ENCODE peak calls at places on chromosomes 5 and 9, in six cellular contexts. One of them, this sample, is unnamed.

GRCh38 chr5:73486119-73486899 is 11.9 kb upstream of the BTF3 start:
- DNase-seq in Panc1: no peak
- DNase-seq in Calu3: no peak
- DNase-seq in T-helper 2 cell: no peak
- DNase-seq in CD4-positive, CD25-positive, alpha-beta regulatory T cell: no peak
- DNase-seq in stimulated activated CD4-positive, alpha-beta T cell treated with anti-CD3 and anti-CD28 coated beads, Interleukin-12 subunit alpha, Interleukin-12 subunit beta, amount 100 ng/mL, for 4 hours: no peak
- DNase-seq in this sample: no peak

GRCh38 chr5:140239939-140240700 is 62.8 kb downstream of the PFDN1 start:
- DNase-seq in Panc1: no peak
- DNase-seq in Calu3: peak
- DNase-seq in T-helper 2 cell: no peak
- DNase-seq in CD4-positive, CD25-positive, alpha-beta regulatory T cell: peak
- DNase-seq in stimulated activated CD4-positive, alpha-beta T cell treated with anti-CD3 and anti-CD28 coated beads, Interleukin-12 subunit alpha, Interleukin-12 subunit beta, amount 100 ng/mL, for 4 hours: peak
- DNase-seq in this sample: peak

GRCh38 chr5:10655686-10656075 is 91.8 kb downstream of the ANKRD33B start:
- DNase-seq in Panc1: no peak
- DNase-seq in Calu3: no peak
- DNase-seq in T-helper 2 cell: no peak
- DNase-seq in CD4-positive, CD25-positive, alpha-beta regulatory T cell: no peak
- DNase-seq in stimulated activated CD4-positive, alpha-beta T cell treated with anti-CD3 and anti-CD28 coated beads, Interleukin-12 subunit alpha, Interleukin-12 subunit beta, amount 100 ng/mL, for 4 hours: no peak
- DNase-seq in this sample: no peak

GRCh38 chr5:78112931-78113330 is 181.6 kb downstream of the AP3B1 start:
- DNase-seq in Panc1: no peak
- DNase-seq in Calu3: no peak
- DNase-seq in T-helper 2 cell: no peak
- DNase-seq in CD4-positive, CD25-positive, alpha-beta regulatory T cell: no peak
- DNase-seq in stimulated activated CD4-positive, alpha-beta T cell treated with anti-CD3 and anti-CD28 coated beads, Interleukin-12 subunit alpha, Interleukin-12 subunit beta, amount 100 ng/mL, for 4 hours: no peak
- DNase-seq in this sample: no peak

GRCh38 chr5:181039961-181040915 is at the start of gene BTNL9:
- DNase-seq in Panc1: no peak
- DNase-seq in Calu3: no peak
- DNase-seq in T-helper 2 cell: no peak
- DNase-seq in CD4-positive, CD25-positive, alpha-beta regulatory T cell: no peak
- DNase-seq in stimulated activated CD4-positive, alpha-beta T cell treated with anti-CD3 and anti-CD28 coated beads, Interleukin-12 subunit alpha, Interleukin-12 subunit beta, amount 100 ng/mL, for 4 hours: no peak
- DNase-seq in this sample: no peak

GRCh38 chr9:127828262-127829031 is 25.8 kb downstream of the FPGS start:
- DNase-seq in Panc1: no peak
- DNase-seq in Calu3: peak
- DNase-seq in T-helper 2 cell: no peak
- DNase-seq in CD4-positive, CD25-positive, alpha-beta regulatory T cell: no peak
- DNase-seq in stimulated activated CD4-positive, alpha-beta T cell treated with anti-CD3 and anti-CD28 coated beads, Interleukin-12 subunit alpha, Interleukin-12 subunit beta, amount 100 ng/mL, for 4 hours: no peak
- DNase-seq in this sample: no peak

GRCh38 chr9:2691212-2691611 is 26.1 kb upstream of the KCNV2 start:
- DNase-seq in Panc1: no peak
- DNase-seq in Calu3: no peak
- DNase-seq in T-helper 2 cell: no peak
- DNase-seq in CD4-positive, CD25-positive, alpha-beta regulatory T cell: no peak
- DNase-seq in stimulated activated CD4-positive, alpha-beta T cell treated with anti-CD3 and anti-CD28 coated beads, Interleukin-12 subunit alpha, Interleukin-12 subunit beta, amount 100 ng/mL, for 4 hours: no peak
- DNase-seq in this sample: no peak

GRCh38 chr5:40410939-40411635 is 268.6 kb upstream of the PTGER4 start:
- DNase-seq in Panc1: no peak
- DNase-seq in Calu3: no peak
- DNase-seq in T-helper 2 cell: no peak
- DNase-seq in CD4-positive, CD25-positive, alpha-beta regulatory T cell: no peak
- DNase-seq in stimulated activated CD4-positive, alpha-beta T cell treated with anti-CD3 and anti-CD28 coated beads, Interleukin-12 subunit alpha, Interleukin-12 subunit beta, amount 100 ng/mL, for 4 hours: no peak
- DNase-seq in this sample: no peak

GRCh38 chr9:92094655-92095054 is 20.6 kb downstream of the SPTLC1 start:
- DNase-seq in Panc1: no peak
- DNase-seq in Calu3: no peak
- DNase-seq in T-helper 2 cell: no peak
- DNase-seq in CD4-positive, CD25-positive, alpha-beta regulatory T cell: peak
- DNase-seq in stimulated activated CD4-positive, alpha-beta T cell treated with anti-CD3 and anti-CD28 coated beads, Interleukin-12 subunit alpha, Interleukin-12 subunit beta, amount 100 ng/mL, for 4 hours: peak
- DNase-seq in this sample: no peak

GRCh38 chr5:52605317-52605991 is 182.3 kb upstream of the ITGA1 start:
- DNase-seq in Panc1: no peak
- DNase-seq in Calu3: no peak
- DNase-seq in T-helper 2 cell: no peak
- DNase-seq in CD4-positive, CD25-positive, alpha-beta regulatory T cell: no peak
- DNase-seq in stimulated activated CD4-positive, alpha-beta T cell treated with anti-CD3 and anti-CD28 coated beads, Interleukin-12 subunit alpha, Interleukin-12 subunit beta, amount 100 ng/mL, for 4 hours: no peak
- DNase-seq in this sample: no peak

GRCh38 chr5:1009359-1010180 is 968 bp downstream of the NKD2 start:
- DNase-seq in Panc1: no peak
- DNase-seq in Calu3: no peak
- DNase-seq in T-helper 2 cell: no peak
- DNase-seq in CD4-positive, CD25-positive, alpha-beta regulatory T cell: no peak
- DNase-seq in stimulated activated CD4-positive, alpha-beta T cell treated with anti-CD3 and anti-CD28 coated beads, Interleukin-12 subunit alpha, Interleukin-12 subunit beta, amount 100 ng/mL, for 4 hours: no peak
- DNase-seq in this sample: no peak

GRCh38 chr5:43309657-43310056 is 3.6 kb downstream of the HMGCS1 start:
- DNase-seq in Panc1: no peak
- DNase-seq in Calu3: peak
- DNase-seq in T-helper 2 cell: no peak
- DNase-seq in CD4-positive, CD25-positive, alpha-beta regulatory T cell: no peak
- DNase-seq in stimulated activated CD4-positive, alpha-beta T cell treated with anti-CD3 and anti-CD28 coated beads, Interleukin-12 subunit alpha, Interleukin-12 subunit beta, amount 100 ng/mL, for 4 hours: no peak
- DNase-seq in this sample: no peak

GRCh38 chr5:144436007-144436406 is 265.3 kb downstream of the KCTD16 start:
- DNase-seq in Panc1: no peak
- DNase-seq in Calu3: no peak
- DNase-seq in T-helper 2 cell: no peak
- DNase-seq in CD4-positive, CD25-positive, alpha-beta regulatory T cell: no peak
- DNase-seq in stimulated activated CD4-positive, alpha-beta T cell treated with anti-CD3 and anti-CD28 coated beads, Interleukin-12 subunit alpha, Interleukin-12 subunit beta, amount 100 ng/mL, for 4 hours: no peak
- DNase-seq in this sample: no peak

GRCh38 chr5:135891280-135891679 is 4.4 kb downstream of the IL9 start:
- DNase-seq in Panc1: no peak
- DNase-seq in Calu3: no peak
- DNase-seq in T-helper 2 cell: no peak
- DNase-seq in CD4-positive, CD25-positive, alpha-beta regulatory T cell: no peak
- DNase-seq in stimulated activated CD4-positive, alpha-beta T cell treated with anti-CD3 and anti-CD28 coated beads, Interleukin-12 subunit alpha, Interleukin-12 subunit beta, amount 100 ng/mL, for 4 hours: no peak
- DNase-seq in this sample: no peak

GRCh38 chr5:90949469-90950358 is 391.1 kb downstream of the ADGRV1 start:
- DNase-seq in Panc1: no peak
- DNase-seq in Calu3: peak
- DNase-seq in T-helper 2 cell: no peak
- DNase-seq in CD4-positive, CD25-positive, alpha-beta regulatory T cell: no peak
- DNase-seq in stimulated activated CD4-positive, alpha-beta T cell treated with anti-CD3 and anti-CD28 coated beads, Interleukin-12 subunit alpha, Interleukin-12 subunit beta, amount 100 ng/mL, for 4 hours: no peak
- DNase-seq in this sample: no peak

GRCh38 chr5:80960531-80961375 is 590 bp downstream of the RASGRF2 start:
- DNase-seq in Panc1: no peak
- DNase-seq in Calu3: peak
- DNase-seq in T-helper 2 cell: peak
- DNase-seq in CD4-positive, CD25-positive, alpha-beta regulatory T cell: peak
- DNase-seq in stimulated activated CD4-positive, alpha-beta T cell treated with anti-CD3 and anti-CD28 coated beads, Interleukin-12 subunit alpha, Interleukin-12 subunit beta, amount 100 ng/mL, for 4 hours: peak
- DNase-seq in this sample: peak

GRCh38 chr9:6628714-6629113 is 16.8 kb downstream of the GLDC start:
- DNase-seq in Panc1: no peak
- DNase-seq in Calu3: no peak
- DNase-seq in T-helper 2 cell: no peak
- DNase-seq in CD4-positive, CD25-positive, alpha-beta regulatory T cell: no peak
- DNase-seq in stimulated activated CD4-positive, alpha-beta T cell treated with anti-CD3 and anti-CD28 coated beads, Interleukin-12 subunit alpha, Interleukin-12 subunit beta, amount 100 ng/mL, for 4 hours: no peak
- DNase-seq in this sample: no peak

GRCh38 chr5:135993894-135994514 is 34.8 kb upstream of the TGFBI start:
- DNase-seq in Panc1: no peak
- DNase-seq in Calu3: no peak
- DNase-seq in T-helper 2 cell: no peak
- DNase-seq in CD4-positive, CD25-positive, alpha-beta regulatory T cell: no peak
- DNase-seq in stimulated activated CD4-positive, alpha-beta T cell treated with anti-CD3 and anti-CD28 coated beads, Interleukin-12 subunit alpha, Interleukin-12 subunit beta, amount 100 ng/mL, for 4 hours: no peak
- DNase-seq in this sample: no peak

GRCh38 chr5:40680741-40681350 is 1.1 kb downstream of the PTGER4 start:
- DNase-seq in Panc1: no peak
- DNase-seq in Calu3: peak
- DNase-seq in T-helper 2 cell: peak
- DNase-seq in CD4-positive, CD25-positive, alpha-beta regulatory T cell: peak
- DNase-seq in stimulated activated CD4-positive, alpha-beta T cell treated with anti-CD3 and anti-CD28 coated beads, Interleukin-12 subunit alpha, Interleukin-12 subunit beta, amount 100 ng/mL, for 4 hours: peak
- DNase-seq in this sample: peak

GRCh38 chr9:37141015-37141414 is 20.6 kb downstream of the ZCCHC7 start:
- DNase-seq in Panc1: no peak
- DNase-seq in Calu3: no peak
- DNase-seq in T-helper 2 cell: no peak
- DNase-seq in CD4-positive, CD25-positive, alpha-beta regulatory T cell: no peak
- DNase-seq in stimulated activated CD4-positive, alpha-beta T cell treated with anti-CD3 and anti-CD28 coated beads, Interleukin-12 subunit alpha, Interleukin-12 subunit beta, amount 100 ng/mL, for 4 hours: no peak
- DNase-seq in this sample: no peak

GRCh38 chr5:148615644-148616283 is 38.6 kb downstream of the HTR4 start:
- DNase-seq in Panc1: no peak
- DNase-seq in Calu3: no peak
- DNase-seq in T-helper 2 cell: no peak
- DNase-seq in CD4-positive, CD25-positive, alpha-beta regulatory T cell: no peak
- DNase-seq in stimulated activated CD4-positive, alpha-beta T cell treated with anti-CD3 and anti-CD28 coated beads, Interleukin-12 subunit alpha, Interleukin-12 subunit beta, amount 100 ng/mL, for 4 hours: no peak
- DNase-seq in this sample: no peak

GRCh38 chr9:69307446-69308216 is 17.4 kb upstream of the ENTREP1 start:
- DNase-seq in Panc1: no peak
- DNase-seq in Calu3: no peak
- DNase-seq in T-helper 2 cell: no peak
- DNase-seq in CD4-positive, CD25-positive, alpha-beta regulatory T cell: no peak
- DNase-seq in stimulated activated CD4-positive, alpha-beta T cell treated with anti-CD3 and anti-CD28 coated beads, Interleukin-12 subunit alpha, Interleukin-12 subunit beta, amount 100 ng/mL, for 4 hours: no peak
- DNase-seq in this sample: no peak

GRCh38 chr5:115243412-115243811 is 19.3 kb downstream of the PGGT1B start:
- DNase-seq in Panc1: no peak
- DNase-seq in Calu3: no peak
- DNase-seq in T-helper 2 cell: no peak
- DNase-seq in CD4-positive, CD25-positive, alpha-beta regulatory T cell: no peak
- DNase-seq in stimulated activated CD4-positive, alpha-beta T cell treated with anti-CD3 and anti-CD28 coated beads, Interleukin-12 subunit alpha, Interleukin-12 subunit beta, amount 100 ng/mL, for 4 hours: no peak
- DNase-seq in this sample: no peak

GRCh38 chr9:119844431-119844830 is 475.2 kb upstream of the BRINP1 start:
- DNase-seq in Panc1: no peak
- DNase-seq in Calu3: no peak
- DNase-seq in T-helper 2 cell: no peak
- DNase-seq in CD4-positive, CD25-positive, alpha-beta regulatory T cell: no peak
- DNase-seq in stimulated activated CD4-positive, alpha-beta T cell treated with anti-CD3 and anti-CD28 coated beads, Interleukin-12 subunit alpha, Interleukin-12 subunit beta, amount 100 ng/mL, for 4 hours: no peak
- DNase-seq in this sample: no peak

GRCh38 chr5:153365547-153365946 is 124.9 kb upstream of the GRIA1 start:
- DNase-seq in Panc1: no peak
- DNase-seq in Calu3: no peak
- DNase-seq in T-helper 2 cell: no peak
- DNase-seq in CD4-positive, CD25-positive, alpha-beta regulatory T cell: no peak
- DNase-seq in stimulated activated CD4-positive, alpha-beta T cell treated with anti-CD3 and anti-CD28 coated beads, Interleukin-12 subunit alpha, Interleukin-12 subunit beta, amount 100 ng/mL, for 4 hours: no peak
- DNase-seq in this sample: no peak

GRCh38 chr9:78860806-78861475 is 564.0 kb downstream of the PSAT1 start:
- DNase-seq in Panc1: no peak
- DNase-seq in Calu3: no peak
- DNase-seq in T-helper 2 cell: no peak
- DNase-seq in CD4-positive, CD25-positive, alpha-beta regulatory T cell: no peak
- DNase-seq in stimulated activated CD4-positive, alpha-beta T cell treated with anti-CD3 and anti-CD28 coated beads, Interleukin-12 subunit alpha, Interleukin-12 subunit beta, amount 100 ng/mL, for 4 hours: no peak
- DNase-seq in this sample: no peak

GRCh38 chr9:81113408-81114124 is 575.8 kb downstream of the TLE1 start:
- DNase-seq in Panc1: no peak
- DNase-seq in Calu3: no peak
- DNase-seq in T-helper 2 cell: no peak
- DNase-seq in CD4-positive, CD25-positive, alpha-beta regulatory T cell: no peak
- DNase-seq in stimulated activated CD4-positive, alpha-beta T cell treated with anti-CD3 and anti-CD28 coated beads, Interleukin-12 subunit alpha, Interleukin-12 subunit beta, amount 100 ng/mL, for 4 hours: no peak
- DNase-seq in this sample: no peak

GRCh38 chr5:65141487-65141886 is 340.2 kb downstream of the ADAMTS6 start:
- DNase-seq in Panc1: no peak
- DNase-seq in Calu3: no peak
- DNase-seq in T-helper 2 cell: no peak
- DNase-seq in CD4-positive, CD25-positive, alpha-beta regulatory T cell: no peak
- DNase-seq in stimulated activated CD4-positive, alpha-beta T cell treated with anti-CD3 and anti-CD28 coated beads, Interleukin-12 subunit alpha, Interleukin-12 subunit beta, amount 100 ng/mL, for 4 hours: no peak
- DNase-seq in this sample: no peak

GRCh38 chr9:98373622-98374021 is 118.2 kb upstream of the TBC1D2 start:
- DNase-seq in Panc1: no peak
- DNase-seq in Calu3: no peak
- DNase-seq in T-helper 2 cell: no peak
- DNase-seq in CD4-positive, CD25-positive, alpha-beta regulatory T cell: no peak
- DNase-seq in stimulated activated CD4-positive, alpha-beta T cell treated with anti-CD3 and anti-CD28 coated beads, Interleukin-12 subunit alpha, Interleukin-12 subunit beta, amount 100 ng/mL, for 4 hours: no peak
- DNase-seq in this sample: no peak

GRCh38 chr5:34001231-34001935 is 6.5 kb downstream of the AMACR start:
- DNase-seq in Panc1: no peak
- DNase-seq in Calu3: no peak
- DNase-seq in T-helper 2 cell: no peak
- DNase-seq in CD4-positive, CD25-positive, alpha-beta regulatory T cell: no peak
- DNase-seq in stimulated activated CD4-positive, alpha-beta T cell treated with anti-CD3 and anti-CD28 coated beads, Interleukin-12 subunit alpha, Interleukin-12 subunit beta, amount 100 ng/mL, for 4 hours: no peak
- DNase-seq in this sample: no peak

GRCh38 chr5:105413406-105413990 is 1850.9 kb upstream of the NUDT12 start:
- DNase-seq in Panc1: no peak
- DNase-seq in Calu3: no peak
- DNase-seq in T-helper 2 cell: no peak
- DNase-seq in CD4-positive, CD25-positive, alpha-beta regulatory T cell: no peak
- DNase-seq in stimulated activated CD4-positive, alpha-beta T cell treated with anti-CD3 and anti-CD28 coated beads, Interleukin-12 subunit alpha, Interleukin-12 subunit beta, amount 100 ng/mL, for 4 hours: no peak
- DNase-seq in this sample: no peak

GRCh38 chr9:6049798-6050197 is 34.4 kb upstream of the RANBP6 start:
- DNase-seq in Panc1: no peak
- DNase-seq in Calu3: peak
- DNase-seq in T-helper 2 cell: no peak
- DNase-seq in CD4-positive, CD25-positive, alpha-beta regulatory T cell: peak
- DNase-seq in stimulated activated CD4-positive, alpha-beta T cell treated with anti-CD3 and anti-CD28 coated beads, Interleukin-12 subunit alpha, Interleukin-12 subunit beta, amount 100 ng/mL, for 4 hours: no peak
- DNase-seq in this sample: peak

GRCh38 chr9:69431203-69431602 is 106.2 kb downstream of the ENTREP1 start:
- DNase-seq in Panc1: no peak
- DNase-seq in Calu3: no peak
- DNase-seq in T-helper 2 cell: no peak
- DNase-seq in CD4-positive, CD25-positive, alpha-beta regulatory T cell: no peak
- DNase-seq in stimulated activated CD4-positive, alpha-beta T cell treated with anti-CD3 and anti-CD28 coated beads, Interleukin-12 subunit alpha, Interleukin-12 subunit beta, amount 100 ng/mL, for 4 hours: no peak
- DNase-seq in this sample: no peak

GRCh38 chr9:113548221-113549041 is 84.9 kb downstream of the RGS3 start:
- DNase-seq in Panc1: no peak
- DNase-seq in Calu3: peak
- DNase-seq in T-helper 2 cell: no peak
- DNase-seq in CD4-positive, CD25-positive, alpha-beta regulatory T cell: no peak
- DNase-seq in stimulated activated CD4-positive, alpha-beta T cell treated with anti-CD3 and anti-CD28 coated beads, Interleukin-12 subunit alpha, Interleukin-12 subunit beta, amount 100 ng/mL, for 4 hours: peak
- DNase-seq in this sample: no peak

GRCh38 chr5:38404667-38405276 is 146.4 kb downstream of the EGFLAM start:
- DNase-seq in Panc1: no peak
- DNase-seq in Calu3: peak
- DNase-seq in T-helper 2 cell: no peak
- DNase-seq in CD4-positive, CD25-positive, alpha-beta regulatory T cell: peak
- DNase-seq in stimulated activated CD4-positive, alpha-beta T cell treated with anti-CD3 and anti-CD28 coated beads, Interleukin-12 subunit alpha, Interleukin-12 subunit beta, amount 100 ng/mL, for 4 hours: no peak
- DNase-seq in this sample: no peak

GRCh38 chr5:8553364-8553763 is 684.4 kb downstream of the MTRR start:
- DNase-seq in Panc1: no peak
- DNase-seq in Calu3: no peak
- DNase-seq in T-helper 2 cell: no peak
- DNase-seq in CD4-positive, CD25-positive, alpha-beta regulatory T cell: no peak
- DNase-seq in stimulated activated CD4-positive, alpha-beta T cell treated with anti-CD3 and anti-CD28 coated beads, Interleukin-12 subunit alpha, Interleukin-12 subunit beta, amount 100 ng/mL, for 4 hours: no peak
- DNase-seq in this sample: no peak

GRCh38 chr5:28234356-28234968 is 1196.1 kb upstream of the CDH9 start:
- DNase-seq in Panc1: no peak
- DNase-seq in Calu3: no peak
- DNase-seq in T-helper 2 cell: no peak
- DNase-seq in CD4-positive, CD25-positive, alpha-beta regulatory T cell: no peak
- DNase-seq in stimulated activated CD4-positive, alpha-beta T cell treated with anti-CD3 and anti-CD28 coated beads, Interleukin-12 subunit alpha, Interleukin-12 subunit beta, amount 100 ng/mL, for 4 hours: no peak
- DNase-seq in this sample: no peak

GRCh38 chr5:35354751-35355150 is 124.5 kb upstream of the PRLR start:
- DNase-seq in Panc1: no peak
- DNase-seq in Calu3: no peak
- DNase-seq in T-helper 2 cell: no peak
- DNase-seq in CD4-positive, CD25-positive, alpha-beta regulatory T cell: no peak
- DNase-seq in stimulated activated CD4-positive, alpha-beta T cell treated with anti-CD3 and anti-CD28 coated beads, Interleukin-12 subunit alpha, Interleukin-12 subunit beta, amount 100 ng/mL, for 4 hours: no peak
- DNase-seq in this sample: no peak